ENCODE peak calls at places on chromosomes 5 and 9, in nine cellular contexts. S, N, Y, U, X, A, D, B and O are unnamed samples.

GRCh38 chr5:82330506-82330905 is 52.4 kb upstream of the RPS23 start:
- DNase-seq in U (no peak), X (no peak), A (no peak), D (no peak), S (no peak), B (no peak), N (no peak), Y (no peak), O (no peak)

GRCh38 chr9:129486496-129487306 is 134.2 kb downstream of the C9orf50 start:
- DNase-seq in N (no peak), S (peak; percentile 76), B (peak; percentile 79), D (no peak), A (peak; percentile 80), X (peak; percentile 57), Y (no peak), U (peak; percentile 73), O (no peak)

GRCh38 chr9:129206921-129207320 is 28.9 kb upstream of the IER5L start:
- DNase-seq in B (no peak), N (no peak), D (no peak), S (no peak), X (no peak), U (no peak), Y (no peak), A (no peak), O (no peak)

GRCh38 chr9:125444166-125444565 is 182.5 kb downstream of the GAPVD1 start:
- DNase-seq in X (no peak), S (no peak), N (no peak), Y (no peak), D (no peak), U (no peak), A (no peak), B (no peak), O (no peak)

GRCh38 chr9:134548185-134548584 is 93.4 kb upstream of the COL5A1 start:
- DNase-seq in Y (no peak), D (no peak), U (no peak), B (no peak), S (no peak), N (no peak), A (no peak), X (no peak), O (no peak)

GRCh38 chr5:180201051-180201987 is 7.7 kb downstream of the RASGEF1C start:
- DNase-seq in Y (no peak), D (peak; percentile 68), B (no peak), S (no peak), X (no peak), A (no peak), N (peak; percentile 79), U (no peak), O (no peak)

GRCh38 chr5:74465724-74466123 is 174.8 kb downstream of the ENC1 start:
- DNase-seq in N (no peak), B (no peak), D (no peak), A (no peak), X (no peak), Y (no peak), S (no peak), U (no peak), O (no peak)

GRCh38 chr5:10681605-10682428 is 79.2 kb downstream of the DAP start:
- DNase-seq in D (no peak), X (no peak), A (no peak), N (no peak), B (no peak), S (no peak), U (no peak), Y (no peak), O (no peak)

GRCh38 chr5:2686725-2687124 is 64.8 kb downstream of the IRX2 start:
- DNase-seq in N (no peak), X (no peak), B (no peak), D (no peak), Y (no peak), A (no peak), S (no peak), U (no peak), O (no peak)

GRCh38 chr5:81125959-81126358 is 107.2 kb upstream of the CKMT2 start:
- DNase-seq in D (no peak), N (peak; percentile 26), X (peak; percentile 44), Y (no peak), A (no peak), S (peak; percentile 65), U (peak; percentile 18), B (no peak), O (no peak)

GRCh38 chr9:134670042-134670525 is 28.5 kb downstream of the COL5A1 start:
- DNase-seq in B (no peak), N (no peak), X (peak; percentile 94), D (peak; percentile 72), Y (no peak), S (no peak), A (no peak), U (no peak), O (no peak)

GRCh38 chr9:35488566-35489312 is 1.2 kb upstream of the RUSC2 start:
- DNase-seq in Y (no peak), B (no peak), N (no peak), D (no peak), S (no peak), U (peak; percentile 51), X (no peak), A (peak; percentile 21), O (no peak)

GRCh38 chr9:35490155-35490909 is 421 bp downstream of the RUSC2 start:
- DNase-seq in S (peak; percentile 54), N (no peak), A (peak; percentile 62), U (peak; percentile 29), Y (no peak), D (no peak), B (no peak), X (no peak), O (no peak)

GRCh38 chr9:35488019-35488418 is 1.9 kb upstream of the RUSC2 start:
- DNase-seq in D (no peak), A (peak; percentile 39), X (no peak), S (no peak), B (no peak), N (no peak), Y (no peak), U (no peak), O (no peak)

GRCh38 chr9:35490910-35491465 is 1.1 kb downstream of the RUSC2 start:
- DNase-seq in Y (no peak), X (peak; percentile 59), S (no peak), B (no peak), N (no peak), U (no peak), A (no peak), D (no peak), O (no peak)

GRCh38 chr9:35489313-35490154 is at the start of gene RUSC2:
- DNase-seq in D (no peak), N (peak; percentile 67), B (peak; percentile 78), U (peak; percentile 83), A (peak; percentile 85), S (peak; percentile 92), Y (peak; percentile 52), X (peak; percentile 90), O (peak; percentile 26)
- TF ChIP-seq POLR2A in D (peak; percentile 50), N (no peak), B (no peak), U (peak; percentile 78), A (peak; percentile 77), S (peak; percentile 71), Y (no peak), X (peak; percentile 68), O (no peak)

GRCh38 chr5:123176224-123176937 is 87.3 kb downstream of the PRDM6 start:
- DNase-seq in U (no peak), B (no peak), S (no peak), A (no peak), N (no peak), Y (no peak), X (peak; percentile 73), D (no peak), O (no peak)
- TF ChIP-seq POLR2A in U (no peak), B (no peak), S (no peak), A (no peak), N (no peak), Y (no peak), X (no peak), D (no peak), O (no peak)

DNA sequence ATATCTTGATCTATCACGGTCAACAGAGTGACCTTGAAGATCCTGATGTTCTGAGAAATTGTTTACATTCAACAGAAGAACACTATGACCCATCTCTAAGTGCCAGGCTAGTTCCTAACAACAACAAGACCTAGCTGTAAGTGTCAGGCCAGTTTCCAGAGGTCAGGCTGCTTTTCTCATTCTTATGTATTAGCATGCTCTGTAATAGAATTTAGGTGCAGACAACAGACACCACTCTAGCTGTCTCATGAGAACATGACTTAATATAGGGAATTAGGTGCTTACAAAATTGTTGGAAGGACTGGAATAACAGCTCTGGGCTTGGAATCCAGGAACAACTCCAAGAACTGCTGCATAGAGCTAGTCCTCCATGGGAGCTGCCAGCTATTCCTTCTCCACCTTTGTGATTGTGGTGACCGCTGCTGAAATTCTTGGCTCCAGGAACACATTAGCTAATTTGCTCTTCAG is 138.7 kb downstream of the SNX18 start:
- DNase-seq in U (peak; percentile 39), B (peak; percentile 70), N (no peak), A (peak; percentile 77), Y (no peak), S (no peak), D (no peak), X (no peak), O (no peak)
- TF ChIP-seq POLR2A in U (no peak), B (no peak), N (no peak), A (no peak), Y (no peak), S (no peak), D (no peak), X (no peak), O (no peak)

GRCh38 chr9:114893622-114894021 is 36.8 kb downstream of the TNFSF8 start:
- DNase-seq in X (peak; percentile 55), U (no peak), D (no peak), B (no peak), A (no peak), S (no peak), N (peak; percentile 10), Y (no peak), O (no peak)

GRCh38 chr9:114896344-114896743 is 34.0 kb downstream of the TNFSF8 start:
- DNase-seq in D (no peak), B (no peak), U (no peak), N (no peak), S (no peak), Y (no peak), A (no peak), X (no peak), O (no peak)

GRCh38 chr9:114895605-114896004 is 34.8 kb downstream of the TNFSF8 start:
- DNase-seq in B (no peak), D (no peak), N (no peak), S (no peak), U (no peak), A (no peak), X (peak; percentile 23), Y (no peak), O (no peak)

GRCh38 chr9:114894206-114894605 is 36.2 kb downstream of the TNFSF8 start:
- DNase-seq in S (no peak), B (no peak), Y (no peak), X (peak; percentile 27), D (no peak), N (no peak), A (no peak), U (no peak), O (no peak)

DNA sequence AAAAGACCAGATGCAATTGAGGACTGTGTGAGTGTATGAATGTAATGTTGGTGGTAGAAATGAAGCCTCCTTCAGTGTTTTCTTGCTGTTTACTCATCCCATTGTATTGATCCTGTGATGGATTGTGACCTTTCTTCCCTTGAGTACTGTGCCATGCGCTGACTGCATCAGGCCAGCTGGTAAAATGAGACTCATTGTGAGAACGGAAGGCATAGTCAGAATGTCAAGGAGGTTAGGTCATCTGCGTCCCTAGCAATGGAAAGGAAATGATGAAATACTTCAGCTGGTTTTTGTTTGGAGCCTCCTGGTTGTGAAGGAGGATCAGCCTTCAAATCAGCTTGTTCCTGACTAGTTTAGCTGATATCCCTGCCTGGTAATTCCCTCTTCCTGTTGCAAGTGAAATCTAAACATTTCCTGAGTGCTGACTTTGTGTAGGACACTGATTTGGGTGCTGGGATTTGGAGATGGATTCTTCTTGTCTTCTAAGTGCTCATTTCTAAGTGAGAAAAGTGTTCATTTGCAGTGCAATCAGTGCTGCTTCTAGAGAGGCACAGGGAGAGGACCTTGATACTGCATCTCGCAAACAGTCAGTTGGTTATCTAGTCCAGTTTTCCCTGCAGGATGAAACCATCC is 35.5 kb downstream of the TNFSF8 start:
- DNase-seq in N (peak; percentile 54), Y (no peak), S (no peak), U (no peak), D (peak; percentile 83), B (no peak), X (peak; percentile 99), A (no peak), O (no peak)
- TF ChIP-seq POLR2A in N (no peak), Y (no peak), S (no peak), U (no peak), D (no peak), B (no peak), X (no peak), A (no peak), O (no peak)